ENCODE peak calls at places on chromosomes 6 and 20, in eight cellular contexts. V is activated CD8-positive, alpha-beta memory T cell treated with anti-CD3 and anti-CD28 coated beads for 24 hours; T is H4; B is activated T-cell treated with anti-CD3 and anti-CD28 coated beads, Interleukin-2, amount 50 U/mL, for 72 hours; O is Kasumi-1; S is COR-L47; F is pancreas; L is naive B cell. W is an unnamed sample.
A peak's percentile ranks its signal among the peaks of the same experiment; 100 is the strongest.

GRCh38 chr6:134740473-134741192 is 209.3 kb downstream of the ALDH8A1 start:
- DNase-seq in V (no peak), T (no peak), B (no peak), O (no peak), S (no peak), F (no peak), L (no peak), W (no peak)

GRCh38 chr6:106444777-106445507 is 84.4 kb downstream of the CRYBG1 start:
- DNase-seq in V (no peak), T (peak; percentile 63), B (peak; percentile 36), O (peak; percentile 90), S (peak; percentile 8), F (peak; percentile 13), L (peak; percentile 64), W (no peak)

GRCh38 chr6:162999575-163000285 is 272.0 kb downstream of the PACRG start:
- DNase-seq in V (no peak), T (no peak), B (no peak), O (no peak), S (no peak), F (no peak), L (no peak), W (no peak)

GRCh38 chr6:93779086-93779858 is 359.9 kb upstream of the EPHA7 start:
- DNase-seq in V (no peak), T (no peak), B (no peak), O (no peak), S (no peak), F (peak; percentile 2), L (no peak), W (no peak)

GRCh38 chr6:169789146-169789943 is 37.9 kb downstream of the ERMARD start:
- DNase-seq in V (peak; percentile 48), T (no peak), B (no peak), O (no peak), S (no peak), F (no peak), L (no peak), W (peak; percentile 89)

GRCh38 chr20:63696628-63697356 is at the start of gene TNFRSF6B:
- DNase-seq in V (peak; percentile 77), T (no peak), B (no peak), O (no peak), S (no peak), F (peak; percentile 11), L (no peak), W (no peak)

GRCh38 chr20:62878244-62879030 is 16.8 kb upstream of the TCFL5 start:
- DNase-seq in V (no peak), T (no peak), B (no peak), O (no peak), S (no peak), F (no peak), L (no peak), W (no peak)

GRCh38 chr6:121297699-121298098 is 36.6 kb downstream of the TBC1D32 start:
- DNase-seq in V (no peak), T (peak; percentile 2), B (no peak), O (peak; percentile 60), S (no peak), F (no peak), L (no peak), W (no peak)

GRCh38 chr20:50381771-50382593 is 128.2 kb upstream of the PTPN1 start:
- DNase-seq in V (peak; percentile 63), T (no peak), B (peak; percentile 27), O (peak; percentile 44), S (no peak), F (no peak), L (peak; percentile 9), W (no peak)

GRCh38 chr6:34792605-34793500 is 970 bp downstream of the BLTP3A start:
- DNase-seq in V (no peak), T (peak; percentile 20), B (peak; percentile 10), O (peak; percentile 65), S (peak; percentile 12), F (peak; percentile 23), L (peak; percentile 31), W (no peak)

GRCh38 chr6:137264308-137265075 is 45.3 kb upstream of the IFNGR1 start:
- DNase-seq in V (no peak), T (no peak), B (no peak), O (no peak), S (no peak), F (no peak), L (no peak), W (no peak)

GRCh38 chr6:52543729-52544324 is 33.0 kb downstream of the TRAM2 start:
- DNase-seq in V (no peak), T (no peak), B (no peak), O (no peak), S (no peak), F (no peak), L (no peak), W (no peak)

GRCh38 chr6:71254323-71254722 is 34.3 kb upstream of the OGFRL1 start:
- DNase-seq in V (no peak), T (no peak), B (no peak), O (no peak), S (no peak), F (no peak), L (no peak), W (no peak)

GRCh38 chr6:43838276-43839036 is 68.4 kb downstream of the VEGFA start:
- DNase-seq in V (peak; percentile 59), T (peak; percentile 58), B (no peak), O (peak; percentile 64), S (peak; percentile 11), F (peak; percentile 43), L (no peak), W (peak; percentile 89)

GRCh38 chr6:108120311-108120710 is 45.5 kb upstream of the NR2E1 start:
- DNase-seq in V (no peak), T (no peak), B (peak; percentile 9), O (no peak), S (no peak), F (no peak), L (no peak), W (no peak)

GRCh38 chr6:150263765-150264415 is 104.9 kb upstream of the IYD start:
- DNase-seq in V (no peak), T (no peak), B (peak; percentile 45), O (no peak), S (no peak), F (no peak), L (no peak), W (no peak)

GRCh38 chr20:13017883-13018535 is 9.2 kb downstream of the SPTLC3 start:
- DNase-seq in V (no peak), T (no peak), B (no peak), O (no peak), S (no peak), F (no peak), L (no peak), W (no peak)

GRCh38 chr20:55095745-55096450 is 620.5 kb downstream of the DOK5 start:
- DNase-seq in V (no peak), T (no peak), B (no peak), O (no peak), S (peak; percentile 23), F (no peak), L (no peak), W (no peak)

GRCh38 chr6:15999201-15999600 is 129.7 kb upstream of the MYLIP start:
- DNase-seq in V (no peak), T (no peak), B (no peak), O (no peak), S (no peak), F (no peak), L (no peak), W (no peak)

GRCh38 chr6:2767327-2767985 is 2.3 kb downstream of the WRNIP1 start:
- DNase-seq in V (no peak), T (no peak), B (no peak), O (no peak), S (no peak), F (no peak), L (no peak), W (no peak)

GRCh38 chr6:113447088-113447831 is 409.9 kb upstream of the MARCKS start:
- DNase-seq in V (no peak), T (peak; percentile 83), B (no peak), O (peak; percentile 35), S (no peak), F (no peak), L (no peak), W (no peak)

GRCh38 chr6:166714581-166714980 is 87.5 kb upstream of the RPS6KA2 start:
- DNase-seq in V (no peak), T (no peak), B (no peak), O (no peak), S (no peak), F (no peak), L (no peak), W (peak; percentile 90)

GRCh38 chr6:41705996-41706835 is 29.2 kb downstream of the TFEB start:
- DNase-seq in V (peak; percentile 88), T (no peak), B (peak; percentile 82), O (peak; percentile 71), S (peak; percentile 79), F (no peak), L (peak; percentile 91), W (no peak)

GRCh38 chr6:70281923-70282902 is 20.7 kb downstream of the COL9A1 start:
- DNase-seq in V (no peak), T (no peak), B (no peak), O (no peak), S (no peak), F (no peak), L (no peak), W (no peak)

GRCh38 chr20:47674686-47675085 is 110.6 kb downstream of the SULF2 start:
- DNase-seq in V (no peak), T (no peak), B (no peak), O (no peak), S (no peak), F (no peak), L (no peak), W (no peak)

GRCh38 chr20:19828233-19828632 is 70.2 kb downstream of the RIN2 start:
- DNase-seq in V (no peak), T (peak; percentile 57), B (peak; percentile 37), O (no peak), S (peak; percentile 6), F (no peak), L (peak; percentile 68), W (no peak)

GRCh38 chr20:4038047-4038459 is 22.7 kb upstream of the RNF24 start:
- DNase-seq in V (peak; percentile 84), T (peak; percentile 93), B (peak; percentile 88), O (peak; percentile 99), S (no peak), F (no peak), L (peak; percentile 90), W (no peak)

GRCh38 chr6:170031096-170031471 is 259.8 kb downstream of the DLL1 start:
- DNase-seq in V (no peak), T (peak; percentile 86), B (no peak), O (no peak), S (peak; percentile 68), F (peak; percentile 42), L (no peak), W (no peak)

W was measured in vagina.